ENCODE peak calls at places on chromosomes 1 and 21, in seven cellular contexts. Y, C, Z, K, U, S and G are unnamed samples.

GRCh38 chr1:1422465-1423244 is 1.6 kb upstream of the ANKRD65 start:
- DNase-seq in Y (no peak), Z (no peak), S (no peak), C (peak), K (no peak), U (peak), G (peak)

GRCh38 chr1:204152310-204153044 is 633 bp upstream of the ETNK2 start:
- DNase-seq in K (no peak), U (no peak), Z (peak), Y (no peak), C (no peak), S (no peak), G (no peak)

GRCh38 chr1:34419662-34420061 is 243.0 kb downstream of the C1orf94 start:
- DNase-seq in U (no peak), K (no peak), S (no peak), Z (no peak), C (no peak), Y (peak), G (no peak)

GRCh38 chr1:154351363-154352068 is 26.2 kb downstream of the ATP8B2 start:
- DNase-seq in S (no peak), Y (no peak), Z (no peak), C (no peak), K (no peak), U (no peak), G (no peak)

GRCh38 chr1:156847591-156848460 is 11.1 kb downstream of the INSRR start:
- DNase-seq in K (no peak), S (no peak), Y (no peak), Z (no peak), C (no peak), U (no peak), G (no peak)

GRCh38 chr1:80056179-80056578 is 1049.6 kb upstream of the ADGRL4 start:
- DNase-seq in K (no peak), C (no peak), Y (no peak), S (peak), U (no peak), Z (no peak), G (no peak)

GRCh38 chr1:201149400-201149799 is 4.9 kb downstream of the TMEM9 start:
- DNase-seq in K (no peak), Z (no peak), Y (no peak), C (peak), U (peak), S (peak), G (peak)

GRCh38 chr1:229993060-229993459 is 74.0 kb upstream of the GALNT2 start:
- DNase-seq in Y (no peak), U (no peak), S (no peak), Z (no peak), C (no peak), K (no peak), G (no peak)

GRCh38 chr1:110312188-110313121 is 26.7 kb upstream of the RBM15 start:
- DNase-seq in Y (peak), U (peak), S (peak), Z (peak), C (peak), K (peak), G (peak)

GRCh38 chr1:21478356-21478755 is 30.9 kb upstream of the ALPL start:
- DNase-seq in C (no peak), Z (no peak), Y (no peak), K (no peak), S (no peak), U (no peak), G (no peak)

GRCh38 chr21:33640697-33641338 is 723 bp downstream of the CRYZL1 start:
- DNase-seq in Z (no peak), Y (peak), C (peak), S (peak), K (no peak), U (no peak), G (no peak)

GRCh38 chr1:77970192-77970591 is 8.7 kb downstream of the FUBP1 start:
- DNase-seq in C (no peak), S (no peak), K (no peak), U (no peak), Z (no peak), Y (no peak), G (no peak)

GRCh38 chr1:186735463-186735862 is 55.2 kb upstream of the PTGS2 start:
- DNase-seq in Y (no peak), K (no peak), U (no peak), C (peak), Z (no peak), S (peak), G (no peak)

GRCh38 chr1:29634324-29635072 is 398.2 kb downstream of the PTPRU start:
- DNase-seq in K (no peak), S (no peak), Z (no peak), C (no peak), Y (no peak), U (no peak), G (no peak)

GRCh38 chr1:110464340-110464739 is 13.4 kb downstream of the PROK1 start:
- DNase-seq in C (peak), K (no peak), S (peak), Z (no peak), U (no peak), Y (no peak), G (peak)

GRCh38 chr1:213070399-213070798 is 19.4 kb downstream of the RPS6KC1 start:
- DNase-seq in K (no peak), U (peak), S (peak), C (peak), Z (no peak), Y (no peak), G (peak)

GRCh38 chr1:143553627-143554026 is 418.2 kb downstream of the FAM72C start:
- DNase-seq in S (no peak), Z (no peak), C (no peak), K (no peak), U (no peak), Y (no peak), G (no peak)

GRCh38 chr1:229624906-229625871 is 733 bp downstream of the TAF5L start:
- DNase-seq in Y (peak), U (peak), Z (peak), C (peak), S (peak), K (peak), G (peak)

GRCh38 chr1:85322655-85323054 is 46.2 kb upstream of the BCL10 start:
- DNase-seq in S (no peak), Z (no peak), U (no peak), C (peak), K (no peak), Y (no peak), G (peak)

GRCh38 chr21:35924714-35925301 is 135.5 kb downstream of the SETD4 start:
- DNase-seq in S (no peak), K (no peak), U (peak), Z (no peak), C (peak), Y (no peak), G (peak)

GRCh38 chr1:93822710-93823425 is 56.1 kb downstream of the DNTTIP2 start:
- DNase-seq in C (peak), Z (no peak), U (no peak), Y (no peak), S (no peak), K (no peak), G (no peak)

GRCh38 chr1:156140879-156141707 is 12.3 kb upstream of the SEMA4A start:
- DNase-seq in C (peak), U (no peak), Z (no peak), S (no peak), K (peak), Y (peak), G (peak)

GRCh38 chr1:1433804-1434130 is 1.7 kb upstream of the VWA1 start:
- DNase-seq in S (no peak), K (no peak), U (no peak), Y (peak), C (peak), Z (no peak), G (no peak)

GRCh38 chr1:41735587-41736290 is 183.0 kb downstream of the HIVEP3 start:
- DNase-seq in Y (no peak), S (no peak), C (no peak), U (no peak), Z (no peak), K (peak), G (no peak)

GRCh38 chr1:109104364-109105151 is 9.4 kb upstream of the ELAPOR1 start:
- DNase-seq in Z (no peak), C (peak), Y (no peak), S (no peak), U (no peak), K (no peak), G (peak)

GRCh38 chr1:28343405-28343804 is 14.6 kb downstream of the MED18 start:
- DNase-seq in K (no peak), Y (no peak), C (peak), U (peak), S (peak), Z (no peak), G (peak)

GRCh38 chr1:26177182-26177684 is at the start of gene CNKSR1:
- DNase-seq in Y (no peak), K (no peak), S (peak), Z (peak), C (no peak), U (no peak), G (no peak)

GRCh38 chr1:64092851-64093371 is 110.5 kb upstream of the UBE2U start:
- DNase-seq in U (no peak), C (no peak), Z (no peak), Y (no peak), K (no peak), S (no peak), G (no peak)
- TF ChIP-seq CTCF in U (no peak), C (no peak), Z (no peak), Y (no peak), K (no peak), S (no peak), G (no peak)

GRCh38 chr1:8880068-8880676 is 1.7 kb upstream of the ENO1 start:
- DNase-seq in U (peak), Y (no peak), Z (no peak), K (peak), C (peak), S (peak), G (peak)
- TF ChIP-seq CTCF in U (no peak), Y (no peak), Z (no peak), K (no peak), C (no peak), S (no peak), G (no peak)

DNA sequence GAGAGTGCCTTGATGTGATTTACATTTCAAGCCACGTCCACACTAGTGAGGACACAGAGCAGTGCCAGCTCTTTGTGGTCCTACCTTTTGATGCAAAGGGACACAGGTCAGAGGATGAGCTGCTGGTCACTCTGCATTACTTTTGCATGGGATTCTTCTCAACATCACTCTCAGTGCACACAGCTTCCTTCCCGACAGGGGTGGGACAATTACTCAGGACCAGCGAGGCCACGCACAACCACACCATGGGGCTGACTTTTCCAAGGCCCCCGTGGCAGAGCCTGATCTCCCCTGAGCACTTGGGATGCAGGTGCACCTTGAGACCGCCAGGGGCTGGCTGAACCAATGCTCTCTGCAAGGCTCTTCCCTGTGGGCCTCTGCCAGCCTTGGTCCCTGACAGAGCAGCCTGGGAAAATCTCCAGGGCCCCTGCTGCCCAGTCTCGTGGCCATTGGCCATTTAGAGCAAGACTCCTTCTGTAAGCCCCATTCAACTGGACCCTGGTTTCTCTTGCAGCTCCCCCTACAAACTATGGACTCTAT is 13.2 kb upstream of the PRAMEF12 start:
- DNase-seq in C (no peak), K (no peak), Z (no peak), U (no peak), S (no peak), Y (no peak), G (no peak)
- TF ChIP-seq CTCF in C (no peak), K (no peak), Z (no peak), U (no peak), S (no peak), Y (peak), G (peak)

GRCh38 chr1:38873027-38873969 is at the start of gene MYCBP:
- DNase-seq in C (peak), S (peak), Y (peak), U (peak), K (peak), Z (peak), G (peak)
- TF ChIP-seq CTCF in C (no peak), S (no peak), Y (peak), U (peak), K (peak), Z (peak), G (peak)

GRCh38 chr1:54051936-54052469 is 1.0 kb downstream of the TMEM59 start:
- DNase-seq in Y (no peak), S (peak), K (no peak), Z (no peak), U (no peak), C (no peak), G (no peak)

GRCh38 chr1:54052470-54052933 is 502 bp downstream of the TMEM59 start:
- DNase-seq in S (peak), K (peak), Y (peak), C (peak), U (peak), Z (no peak), G (peak)

GRCh38 chr1:54052934-54053744 is at the start of the genes TCEANC2 and TMEM59:
- DNase-seq in Y (peak), K (peak), Z (peak), C (peak), S (peak), U (peak), G (peak)

GRCh38 chr1:54053745-54054437 is 483 bp downstream of the TCEANC2 start:
- DNase-seq in Y (no peak), U (no peak), C (peak), Z (no peak), S (peak), K (no peak), G (no peak)

DNA sequence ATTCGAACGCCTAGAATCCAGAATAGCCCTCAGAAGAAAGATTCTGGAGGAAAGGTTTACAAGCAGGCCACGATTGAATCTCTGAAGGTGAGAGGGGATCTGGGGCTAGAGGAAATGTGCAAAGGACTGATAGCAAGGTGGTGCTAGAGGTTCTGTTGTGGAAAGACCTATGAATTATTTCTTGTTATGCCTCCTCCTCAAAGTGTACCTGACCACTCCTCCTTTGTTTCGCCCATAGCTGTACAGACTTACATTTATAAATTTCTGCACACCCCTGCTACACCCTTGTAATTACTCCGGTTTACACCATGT is 986 bp downstream of the TCEANC2 start:
- DNase-seq in Y (no peak), S (peak), U (no peak), C (no peak), Z (no peak), K (no peak), G (no peak)
- TF ChIP-seq CTCF in Y (no peak), S (no peak), U (no peak), C (no peak), Z (no peak), K (no peak), G (no peak)

GRCh38 chr1:246261641-246262040 is 245.4 kb downstream of the SMYD3 start:
- DNase-seq in Z (no peak), S (no peak), Y (no peak), U (no peak), C (peak), K (no peak), G (no peak)
- TF ChIP-seq CTCF in Z (no peak), S (peak), Y (no peak), U (peak), C (no peak), K (no peak), G (peak)

GRCh38 chr1:6165027-6165426 is 15.1 kb downstream of the CHD5 start:
- DNase-seq in Y (no peak), U (no peak), S (no peak), K (no peak), Z (no peak), C (no peak), G (no peak)

GRCh38 chr1:6162341-6162740 is 17.8 kb downstream of the CHD5 start:
- DNase-seq in Y (no peak), S (no peak), Z (no peak), K (no peak), U (no peak), C (no peak), G (no peak)

GRCh38 chr1:6163973-6164617 is 16.0 kb downstream of the CHD5 start:
- DNase-seq in U (no peak), C (no peak), K (no peak), Y (no peak), S (no peak), Z (no peak), G (no peak)

GRCh38 chr1:6163191-6163972 is 16.7 kb downstream of the CHD5 start:
- DNase-seq in C (no peak), U (no peak), K (no peak), Z (no peak), S (no peak), Y (no peak), G (no peak)

GRCh38 chr1:6162773-6163172 is 17.3 kb downstream of the CHD5 start:
- DNase-seq in S (no peak), U (no peak), K (no peak), C (no peak), Y (peak), Z (no peak), G (no peak)
- TF ChIP-seq CTCF in S (no peak), U (peak), K (no peak), C (no peak), Y (peak), Z (no peak), G (peak)

GRCh38 chr1:159854693-159855192 is 7.7 kb downstream of the VSIG8 start:
- DNase-seq in U (peak), Z (peak), K (peak), Y (peak), C (peak), S (peak), G (peak)
- TF ChIP-seq CTCF in U (no peak), Z (peak), K (no peak), Y (no peak), C (no peak), S (no peak), G (no peak)